ENCODE peak calls at places on chromosomes 2 and 18, in nine cellular contexts. S is fibroblast of the conjunctiva, C is psoas muscle, K is non-pigmented ciliary epithelial cell, M is tibial nerve, E is fibroblast of mammary gland, F is prostate gland, V is kidney tubule cell, I is A549. A is an unnamed sample.

GRCh38 chr2:60998628-60999545 is 18.6 kb upstream of the PEX13 start:
- DNase-seq in S (peak), C (no peak), K (peak), M (no peak), E (peak), F (no peak), V (peak), I (peak), A (peak)

GRCh38 chr2:57510704-57511103 is 535.9 kb upstream of the VRK2 start:
- DNase-seq in S (no peak), C (no peak), K (no peak), M (no peak), E (no peak), F (no peak), V (no peak), I (no peak), A (no peak)

GRCh38 chr2:46634905-46635304 is 155.5 kb downstream of the TMEM247 start:
- DNase-seq in S (no peak), C (no peak), K (no peak), M (no peak), E (no peak), F (no peak), V (peak), I (peak), A (no peak)

GRCh38 chr18:34212511-34212910 is 12.2 kb downstream of the NOL4 start:
- DNase-seq in S (no peak), C (no peak), K (no peak), M (no peak), E (no peak), F (no peak), V (no peak), I (no peak), A (no peak)

GRCh38 chr18:7000484-7001096 is 117.0 kb downstream of the LAMA1 start:
- DNase-seq in S (peak), C (no peak), K (no peak), M (no peak), E (peak), F (peak), V (peak), I (no peak), A (peak)

GRCh38 chr2:61179701-61180639 is 18.0 kb downstream of the C2orf74 start:
- DNase-seq in S (peak), C (peak), K (no peak), M (no peak), E (peak), F (peak), V (peak), I (no peak), A (peak)

GRCh38 chr2:73117441-73117840 is 4.7 kb upstream of the RAB11FIP5 start:
- DNase-seq in S (no peak), C (no peak), K (no peak), M (no peak), E (peak), F (no peak), V (no peak), I (no peak), A (no peak)

GRCh38 chr2:65737452-65738011 is 305.1 kb upstream of the SPRED2 start:
- DNase-seq in S (no peak), C (no peak), K (no peak), M (no peak), E (no peak), F (no peak), V (peak), I (no peak), A (no peak)

GRCh38 chr2:20185176-20186022 is 39.5 kb downstream of the SDC1 start:
- DNase-seq in S (no peak), C (no peak), K (peak), M (no peak), E (no peak), F (no peak), V (peak), I (peak), A (peak)

A was measured in choroid plexus epithelial cell.